ENCODE peak calls at places on chromosomes 5 and 9, in six cellular contexts. One of them, this sample, is unnamed.

GRCh38 chr5:119400248-119400647 is 44.4 kb downstream of the TNFAIP8 start:
- DNase-seq in cardiac fibroblast: no peak
- DNase-seq in CD8-positive, alpha-beta T cell: no peak
- DNase-seq in fibroblast of lung: no peak
- DNase-seq in upper lobe of left lung: no peak
- DNase-seq in upper lobe of right lung: no peak
- DNase-seq in this sample: no peak

GRCh38 chr5:64923151-64923685 is 154.5 kb downstream of the CWC27 start:
- DNase-seq in cardiac fibroblast: peak
- DNase-seq in CD8-positive, alpha-beta T cell: no peak
- DNase-seq in fibroblast of lung: peak
- DNase-seq in upper lobe of left lung: no peak
- DNase-seq in upper lobe of right lung: no peak
- DNase-seq in this sample: no peak

GRCh38 chr9:109588415-109588814 is 90.3 kb upstream of the PTPN3 start:
- DNase-seq in cardiac fibroblast: no peak
- DNase-seq in CD8-positive, alpha-beta T cell: no peak
- DNase-seq in fibroblast of lung: no peak
- DNase-seq in upper lobe of left lung: no peak
- DNase-seq in upper lobe of right lung: no peak
- DNase-seq in this sample: no peak

GRCh38 chr9:131555841-131556673 is 10.7 kb downstream of the PRRT1B start:
- DNase-seq in cardiac fibroblast: no peak
- DNase-seq in CD8-positive, alpha-beta T cell: no peak
- DNase-seq in fibroblast of lung: no peak
- DNase-seq in upper lobe of left lung: peak
- DNase-seq in upper lobe of right lung: no peak
- DNase-seq in this sample: no peak

GRCh38 chr5:7873216-7873615 is 4.3 kb downstream of the MTRR start:
- DNase-seq in cardiac fibroblast: no peak
- DNase-seq in CD8-positive, alpha-beta T cell: no peak
- DNase-seq in fibroblast of lung: no peak
- DNase-seq in upper lobe of left lung: no peak
- DNase-seq in upper lobe of right lung: no peak
- DNase-seq in this sample: no peak

GRCh38 chr5:35856186-35857003 is at the start of gene IL7R:
- DNase-seq in cardiac fibroblast: no peak
- DNase-seq in CD8-positive, alpha-beta T cell: no peak
- DNase-seq in fibroblast of lung: peak
- DNase-seq in upper lobe of left lung: no peak
- DNase-seq in upper lobe of right lung: no peak
- DNase-seq in this sample: no peak

GRCh38 chr9:70571247-70571646 is 156.8 kb upstream of the KLF9 start:
- DNase-seq in cardiac fibroblast: no peak
- DNase-seq in CD8-positive, alpha-beta T cell: no peak
- DNase-seq in fibroblast of lung: no peak
- DNase-seq in upper lobe of left lung: no peak
- DNase-seq in upper lobe of right lung: no peak
- DNase-seq in this sample: no peak

GRCh38 chr5:149355688-149356087 is 2.2 kb upstream of the PCYOX1L start:
- DNase-seq in cardiac fibroblast: no peak
- DNase-seq in CD8-positive, alpha-beta T cell: no peak
- DNase-seq in fibroblast of lung: no peak
- DNase-seq in upper lobe of left lung: no peak
- DNase-seq in upper lobe of right lung: no peak
- DNase-seq in this sample: no peak

GRCh38 chr9:129081388-129081889 is 528 bp downstream of the DOLPP1 start:
- DNase-seq in cardiac fibroblast: no peak
- DNase-seq in CD8-positive, alpha-beta T cell: no peak
- DNase-seq in fibroblast of lung: no peak
- DNase-seq in upper lobe of left lung: no peak
- DNase-seq in upper lobe of right lung: peak
- DNase-seq in this sample: no peak

GRCh38 chr9:134212809-134213507 is 48.6 kb upstream of the RNU6ATAC start:
- DNase-seq in cardiac fibroblast: no peak
- DNase-seq in CD8-positive, alpha-beta T cell: no peak
- DNase-seq in fibroblast of lung: no peak
- DNase-seq in upper lobe of left lung: no peak
- DNase-seq in upper lobe of right lung: peak
- DNase-seq in this sample: no peak

GRCh38 chr9:104863180-104863883 is 64.6 kb downstream of the ABCA1 start:
- DNase-seq in cardiac fibroblast: peak
- DNase-seq in CD8-positive, alpha-beta T cell: peak
- DNase-seq in fibroblast of lung: peak
- DNase-seq in upper lobe of left lung: no peak
- DNase-seq in upper lobe of right lung: no peak
- DNase-seq in this sample: peak

GRCh38 chr5:175681045-175681974 is 23.4 kb downstream of the HRH2 start:
- DNase-seq in cardiac fibroblast: peak
- DNase-seq in CD8-positive, alpha-beta T cell: no peak
- DNase-seq in fibroblast of lung: no peak
- DNase-seq in upper lobe of left lung: no peak
- DNase-seq in upper lobe of right lung: peak
- DNase-seq in this sample: no peak

GRCh38 chr9:13979941-13980318 is 334.0 kb downstream of the NFIB start:
- DNase-seq in cardiac fibroblast: no peak
- DNase-seq in CD8-positive, alpha-beta T cell: no peak
- DNase-seq in fibroblast of lung: no peak
- DNase-seq in upper lobe of left lung: no peak
- DNase-seq in upper lobe of right lung: no peak
- DNase-seq in this sample: no peak

GRCh38 chr9:84832453-84832852 is 162.9 kb downstream of the NTRK2 start:
- DNase-seq in cardiac fibroblast: no peak
- DNase-seq in CD8-positive, alpha-beta T cell: no peak
- DNase-seq in fibroblast of lung: no peak
- DNase-seq in upper lobe of left lung: no peak
- DNase-seq in upper lobe of right lung: no peak
- DNase-seq in this sample: no peak

GRCh38 chr9:73215249-73215648 is 63.6 kb downstream of the ANXA1 start:
- DNase-seq in cardiac fibroblast: no peak
- DNase-seq in CD8-positive, alpha-beta T cell: no peak
- DNase-seq in fibroblast of lung: no peak
- DNase-seq in upper lobe of left lung: no peak
- DNase-seq in upper lobe of right lung: no peak
- DNase-seq in this sample: no peak

DNA sequence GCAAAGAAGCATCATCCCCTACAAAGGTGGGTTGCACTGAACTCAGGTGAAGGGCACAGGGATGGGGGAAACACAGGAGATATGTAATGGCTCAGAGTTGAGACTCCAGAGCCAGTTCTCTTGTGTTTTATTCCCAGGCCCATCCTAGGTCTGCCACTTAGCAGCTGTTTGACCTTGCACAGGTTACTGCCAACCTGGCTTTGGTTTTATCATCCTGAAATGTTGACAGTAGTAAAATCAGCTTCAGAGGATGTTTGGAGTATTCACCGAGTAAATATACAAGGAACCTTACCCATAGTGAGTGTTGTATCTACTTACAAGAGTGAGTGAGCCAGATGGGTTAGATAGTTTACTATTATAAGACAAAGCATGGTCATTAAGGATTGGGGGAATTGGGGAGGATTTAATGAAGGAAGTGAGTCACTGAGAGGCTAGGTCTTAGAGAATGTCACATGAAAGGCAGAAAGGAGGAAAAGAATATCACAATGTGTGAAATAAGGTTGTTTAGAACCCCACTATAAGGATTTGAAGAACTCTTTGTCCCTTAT is 141.3 kb downstream of the MAN2A1 start:
- DNase-seq in cardiac fibroblast: no peak
- DNase-seq in CD8-positive, alpha-beta T cell: no peak
- DNase-seq in fibroblast of lung: no peak
- DNase-seq in upper lobe of left lung: no peak
- DNase-seq in upper lobe of right lung: no peak
- DNase-seq in this sample: no peak
- TF ChIP-seq CTCF in cardiac fibroblast: no peak
- TF ChIP-seq CTCF in CD8-positive, alpha-beta T cell: no peak
- TF ChIP-seq CTCF in fibroblast of lung: no peak
- TF ChIP-seq CTCF in upper lobe of left lung: no peak
- TF ChIP-seq CTCF in upper lobe of right lung: no peak
- TF ChIP-seq CTCF in this sample: no peak

DNA sequence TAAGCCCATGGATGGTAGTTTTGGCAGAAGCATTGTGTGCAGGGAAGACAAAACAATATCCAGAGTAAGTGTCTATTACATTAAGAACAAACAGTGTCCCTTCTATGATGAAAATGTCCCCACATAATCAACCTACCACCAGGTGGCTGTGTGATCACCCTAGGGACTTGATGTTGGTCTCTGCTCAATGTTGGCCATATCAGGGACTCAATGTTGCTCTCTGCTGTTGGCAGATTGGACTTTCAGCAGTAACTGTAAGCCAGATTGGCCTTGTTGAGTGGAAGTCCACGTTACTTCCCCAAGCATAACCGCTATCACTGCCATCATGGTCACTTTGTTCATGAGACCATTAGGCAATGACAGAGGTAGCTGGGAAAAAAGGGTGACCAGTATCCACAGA is 52.8 kb upstream of the PRSS3 start:
- DNase-seq in cardiac fibroblast: no peak
- DNase-seq in CD8-positive, alpha-beta T cell: no peak
- DNase-seq in fibroblast of lung: no peak
- DNase-seq in upper lobe of left lung: no peak
- DNase-seq in upper lobe of right lung: no peak
- DNase-seq in this sample: no peak
- TF ChIP-seq CTCF in cardiac fibroblast: no peak
- TF ChIP-seq CTCF in CD8-positive, alpha-beta T cell: no peak
- TF ChIP-seq CTCF in fibroblast of lung: no peak
- TF ChIP-seq CTCF in upper lobe of left lung: no peak
- TF ChIP-seq CTCF in upper lobe of right lung: no peak
- TF ChIP-seq CTCF in this sample: no peak

GRCh38 chr9:121023064-121023463 is 27.0 kb downstream of the C5 start:
- DNase-seq in cardiac fibroblast: peak
- DNase-seq in CD8-positive, alpha-beta T cell: no peak
- DNase-seq in fibroblast of lung: no peak
- DNase-seq in upper lobe of left lung: no peak
- DNase-seq in upper lobe of right lung: no peak
- DNase-seq in this sample: no peak
- TF ChIP-seq CTCF in cardiac fibroblast: peak
- TF ChIP-seq CTCF in CD8-positive, alpha-beta T cell: no peak
- TF ChIP-seq CTCF in fibroblast of lung: peak
- TF ChIP-seq CTCF in upper lobe of left lung: no peak
- TF ChIP-seq CTCF in upper lobe of right lung: no peak
- TF ChIP-seq CTCF in this sample: peak

DNA sequence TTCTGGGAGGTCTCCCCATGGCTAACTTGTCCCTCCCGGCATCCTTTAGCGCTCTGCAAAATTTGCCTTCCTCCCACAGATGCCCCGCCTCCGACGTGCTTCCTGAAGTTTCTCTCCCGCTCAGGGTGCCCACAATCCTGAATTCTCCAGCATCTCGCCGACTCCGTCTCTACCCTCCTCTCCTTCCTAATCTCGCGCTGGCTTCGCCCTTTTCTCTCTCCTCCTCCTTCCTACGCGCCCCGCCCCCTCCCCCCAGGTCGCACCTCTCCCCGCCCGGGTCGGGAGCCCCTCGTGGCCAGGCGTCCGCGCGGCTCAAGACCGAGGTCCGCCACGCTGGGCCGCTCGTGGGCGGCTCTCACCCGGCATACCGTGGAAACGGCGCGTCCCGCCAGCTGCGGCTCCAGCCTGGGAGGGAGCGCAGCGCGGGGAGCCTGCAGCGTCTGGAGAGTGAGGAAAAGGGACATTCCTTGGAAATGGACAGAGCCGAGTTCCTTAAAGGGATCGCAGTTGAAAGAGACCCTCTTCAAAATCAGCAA is 4.8 kb upstream of the IRX2 start:
- DNase-seq in cardiac fibroblast: peak
- DNase-seq in CD8-positive, alpha-beta T cell: no peak
- DNase-seq in fibroblast of lung: peak
- DNase-seq in upper lobe of left lung: peak
- DNase-seq in upper lobe of right lung: peak
- DNase-seq in this sample: peak
- TF ChIP-seq CTCF in cardiac fibroblast: no peak
- TF ChIP-seq CTCF in CD8-positive, alpha-beta T cell: no peak
- TF ChIP-seq CTCF in fibroblast of lung: no peak
- TF ChIP-seq CTCF in upper lobe of left lung: no peak
- TF ChIP-seq CTCF in upper lobe of right lung: no peak
- TF ChIP-seq CTCF in this sample: no peak

GRCh38 chr5:23977996-23978395 is 470.6 kb downstream of the PRDM9 start:
- DNase-seq in cardiac fibroblast: no peak
- DNase-seq in CD8-positive, alpha-beta T cell: no peak
- DNase-seq in fibroblast of lung: no peak
- DNase-seq in upper lobe of left lung: no peak
- DNase-seq in upper lobe of right lung: no peak
- DNase-seq in this sample: no peak
- TF ChIP-seq CTCF in cardiac fibroblast: peak
- TF ChIP-seq CTCF in CD8-positive, alpha-beta T cell: no peak
- TF ChIP-seq CTCF in fibroblast of lung: no peak
- TF ChIP-seq CTCF in upper lobe of left lung: no peak
- TF ChIP-seq CTCF in upper lobe of right lung: no peak
- TF ChIP-seq CTCF in this sample: no peak

GRCh38 chr9:99336005-99336404 is 113.9 kb downstream of the SEC61B start:
- DNase-seq in cardiac fibroblast: no peak
- DNase-seq in CD8-positive, alpha-beta T cell: no peak
- DNase-seq in fibroblast of lung: no peak
- DNase-seq in upper lobe of left lung: no peak
- DNase-seq in upper lobe of right lung: no peak
- DNase-seq in this sample: no peak
- TF ChIP-seq CTCF in cardiac fibroblast: no peak
- TF ChIP-seq CTCF in CD8-positive, alpha-beta T cell: no peak
- TF ChIP-seq CTCF in fibroblast of lung: no peak
- TF ChIP-seq CTCF in upper lobe of left lung: no peak
- TF ChIP-seq CTCF in upper lobe of right lung: no peak
- TF ChIP-seq CTCF in this sample: no peak

DNA sequence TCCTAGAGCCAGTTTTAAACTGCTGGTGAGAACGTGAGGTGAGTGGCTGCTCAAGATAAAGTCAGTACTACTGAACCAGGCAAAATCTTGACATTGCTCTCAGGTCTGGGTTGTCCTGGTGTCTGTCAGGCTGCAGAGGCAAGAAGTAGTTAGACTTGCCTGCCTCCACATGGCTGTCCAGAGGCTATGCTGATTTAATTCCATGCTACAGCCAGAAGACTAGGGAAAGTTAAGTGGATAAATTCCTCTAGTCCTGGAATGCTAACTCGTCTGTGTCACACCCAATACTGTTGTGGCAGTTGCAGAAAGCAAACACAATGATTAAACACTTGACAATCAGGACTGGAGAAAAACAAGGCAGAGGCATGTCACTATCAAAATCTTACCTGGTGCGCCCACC is 118.9 kb downstream of the ACER2 start:
- DNase-seq in cardiac fibroblast: no peak
- DNase-seq in CD8-positive, alpha-beta T cell: no peak
- DNase-seq in fibroblast of lung: no peak
- DNase-seq in upper lobe of left lung: no peak
- DNase-seq in upper lobe of right lung: no peak
- DNase-seq in this sample: no peak
- TF ChIP-seq CTCF in cardiac fibroblast: no peak
- TF ChIP-seq CTCF in CD8-positive, alpha-beta T cell: no peak
- TF ChIP-seq CTCF in fibroblast of lung: no peak
- TF ChIP-seq CTCF in upper lobe of left lung: no peak
- TF ChIP-seq CTCF in upper lobe of right lung: no peak
- TF ChIP-seq CTCF in this sample: no peak

GRCh38 chr9:136327313-136327971 is at the start of gene GPSM1:
- DNase-seq in cardiac fibroblast: peak
- DNase-seq in CD8-positive, alpha-beta T cell: peak
- DNase-seq in fibroblast of lung: peak
- DNase-seq in upper lobe of left lung: peak
- DNase-seq in upper lobe of right lung: no peak
- DNase-seq in this sample: no peak
- TF ChIP-seq CTCF in cardiac fibroblast: no peak
- TF ChIP-seq CTCF in CD8-positive, alpha-beta T cell: no peak
- TF ChIP-seq CTCF in fibroblast of lung: no peak
- TF ChIP-seq CTCF in upper lobe of left lung: peak
- TF ChIP-seq CTCF in upper lobe of right lung: no peak
- TF ChIP-seq CTCF in this sample: no peak

This sample was measured in AG09319.